ENCODE peak calls at places on chromosomes 6 and 20, in eight cellular contexts. O, D, R, M, V, I, Z and L are unnamed samples.

GRCh38 chr6:16540804-16541752 is 220.2 kb downstream of the ATXN1 start:
- ATAC-seq in D (no peak), M (no peak), I (peak; percentile 48), V (peak; percentile 18), O (no peak), Z (peak; percentile 93), R (peak; percentile 34), L (peak; percentile 61)

GRCh38 chr6:78835817-78836216 is 31.5 kb upstream of the IRAK1BP1 start:
- ATAC-seq in Z (no peak), I (no peak), M (no peak), D (no peak), V (no peak), R (no peak), O (no peak), L (no peak)

GRCh38 chr20:44355503-44356352 is at the start of gene HNF4A:
- ATAC-seq in D (no peak), O (peak; percentile 91), I (no peak), M (no peak), R (no peak), Z (no peak), V (peak; percentile 77), L (no peak)

GRCh38 chr6:162603231-162603630 is 124.3 kb downstream of the PRKN start:
- ATAC-seq in V (no peak), D (no peak), Z (no peak), I (peak; percentile 71), O (no peak), R (no peak), M (no peak), L (no peak)

GRCh38 chr6:104625536-104625935 is 234.2 kb downstream of the HACE1 start:
- ATAC-seq in V (peak; percentile 69), Z (no peak), M (no peak), I (no peak), O (peak; percentile 68), D (peak; percentile 65), R (no peak), L (no peak)

GRCh38 chr6:144248470-144249301 is 36.4 kb upstream of the UTRN start:
- ATAC-seq in M (peak; percentile 78), V (no peak), D (no peak), I (no peak), Z (peak; percentile 76), O (no peak), R (no peak), L (peak; percentile 50)

GRCh38 chr6:47407295-47408281 is 70.0 kb upstream of the CD2AP start:
- ATAC-seq in V (no peak), D (peak; percentile 78), I (no peak), Z (no peak), M (no peak), O (no peak), R (no peak), L (no peak)

GRCh38 chr6:145206247-145206907 is 528.9 kb downstream of the EPM2A start:
- ATAC-seq in V (no peak), D (no peak), O (no peak), M (peak; percentile 74), R (no peak), Z (no peak), I (no peak), L (no peak)

GRCh38 chr6:36642913-36643817 is 35.3 kb upstream of the CDKN1A start:
- ATAC-seq in D (peak; percentile 89), R (no peak), V (peak; percentile 85), I (peak; percentile 42), M (peak; percentile 54), O (peak; percentile 97), Z (no peak), L (peak; percentile 93)

GRCh38 chr6:44409207-44409796 is 21.8 kb downstream of the CDC5L start:
- ATAC-seq in M (no peak), D (no peak), V (no peak), O (no peak), R (no peak), Z (no peak), I (no peak), L (no peak)

GRCh38 chr6:134636221-134636830 is 313.6 kb downstream of the ALDH8A1 start:
- ATAC-seq in R (no peak), Z (peak; percentile 77), O (peak; percentile 30), M (no peak), V (no peak), I (no peak), D (no peak), L (no peak)

GRCh38 chr6:100176321-100176950 is 182.4 kb upstream of the MCHR2 start:
- ATAC-seq in Z (peak; percentile 49), O (peak; percentile 69), M (peak; percentile 57), I (peak; percentile 88), D (peak; percentile 82), R (peak; percentile 93), V (peak; percentile 82), L (no peak)

GRCh38 chr6:144480518-144480917 is 195.4 kb downstream of the UTRN start:
- ATAC-seq in O (no peak), I (no peak), V (no peak), Z (no peak), M (no peak), D (no peak), R (no peak), L (no peak)

GRCh38 chr20:62936996-62937352 is 973 bp upstream of the GID8 start:
- ATAC-seq in D (no peak), O (peak; percentile 40), Z (peak; percentile 4), M (no peak), R (peak; percentile 5), V (no peak), I (no peak), L (no peak)

GRCh38 chr6:39555136-39555535 is 170.1 kb downstream of the KIF6 start:
- ATAC-seq in R (no peak), V (no peak), O (no peak), I (peak; percentile 38), M (no peak), D (no peak), Z (peak; percentile 45), L (no peak)

GRCh38 chr6:168332020-168332419 is 12.4 kb upstream of the DACT2 start:
- ATAC-seq in O (no peak), D (no peak), R (no peak), I (peak; percentile 93), V (no peak), Z (no peak), M (no peak), L (no peak)

GRCh38 chr6:81751388-81752083 is 945 bp downstream of the TENT5A start:
- ATAC-seq in I (peak; percentile 20), R (no peak), Z (no peak), V (peak; percentile 6), O (peak; percentile 38), D (peak; percentile 54), M (peak; percentile 51), L (peak; percentile 1)

GRCh38 chr6:133973109-133973971 is 20.3 kb downstream of the TBPL1 start:
- ATAC-seq in D (peak; percentile 72), R (peak; percentile 81), M (peak; percentile 64), V (peak; percentile 40), I (peak; percentile 41), Z (peak; percentile 75), O (peak; percentile 46), L (no peak)

GRCh38 chr20:36777576-36777975 is 4.0 kb upstream of the DSN1 start:
- ATAC-seq in I (no peak), M (no peak), D (no peak), O (no peak), R (no peak), V (no peak), Z (no peak), L (no peak)

GRCh38 chr6:11277275-11278206 is 45.1 kb upstream of the NEDD9 start:
- ATAC-seq in R (no peak), M (peak; percentile 37), O (peak; percentile 54), V (no peak), I (peak; percentile 93), D (no peak), Z (peak; percentile 78), L (peak; percentile 44)
- TF ChIP-seq POLR2AphosphoS5 in R (no peak), M (no peak), O (no peak), V (no peak), I (no peak), D (no peak), Z (peak; percentile 89), L (no peak)

GRCh38 chr6:53702316-53702715 is 36.8 kb upstream of the KLHL31 start:
- ATAC-seq in I (no peak), M (no peak), D (no peak), Z (no peak), V (no peak), O (peak; percentile 52), R (no peak), L (no peak)

GRCh38 chr6:53703047-53703446 is 37.5 kb upstream of the KLHL31 start:
- ATAC-seq in V (no peak), I (no peak), R (no peak), O (no peak), M (no peak), Z (no peak), D (no peak), L (no peak)

GRCh38 chr6:53706525-53706924 is 41.0 kb upstream of the KLHL31 start:
- ATAC-seq in O (no peak), V (no peak), D (no peak), R (no peak), M (no peak), I (no peak), Z (no peak), L (no peak)

GRCh38 chr6:53707108-53707897 is 41.7 kb upstream of the KLHL31 start:
- ATAC-seq in I (no peak), R (no peak), V (no peak), M (no peak), D (no peak), O (no peak), Z (no peak), L (no peak)

GRCh38 chr6:53704700-53705099 is 39.1 kb upstream of the KLHL31 start:
- ATAC-seq in I (no peak), V (no peak), D (no peak), Z (no peak), O (no peak), M (no peak), R (no peak), L (no peak)
- TF ChIP-seq POLR2AphosphoS5 in I (no peak), V (no peak), D (no peak), Z (no peak), O (no peak), M (no peak), R (no peak), L (no peak)

GRCh38 chr20:49675368-49676151 is 38.1 kb downstream of the B4GALT5 start:
- ATAC-seq in Z (peak; percentile 74), M (no peak), R (peak; percentile 57), D (peak; percentile 14), O (peak; percentile 76), V (peak; percentile 65), I (no peak), L (no peak)
- TF ChIP-seq POLR2AphosphoS5 in Z (peak; percentile 45), M (no peak), R (no peak), D (no peak), O (peak; percentile 32), V (no peak), I (no peak), L (no peak)

GRCh38 chr6:3825851-3826581 is 23.2 kb upstream of the FAM50B start:
- ATAC-seq in I (no peak), R (no peak), Z (no peak), M (peak; percentile 95), V (peak; percentile 90), O (peak; percentile 78), D (peak; percentile 96), L (peak; percentile 96)

GRCh38 chr6:3823671-3824070 is 25.5 kb upstream of the FAM50B start:
- ATAC-seq in O (no peak), V (no peak), M (no peak), I (no peak), R (no peak), Z (no peak), D (no peak), L (no peak)

GRCh38 chr6:3820563-3820962 is 28.6 kb upstream of the FAM50B start:
- ATAC-seq in D (no peak), Z (no peak), I (peak; percentile 26), O (no peak), M (peak; percentile 39), V (no peak), R (no peak), L (peak; percentile 78)

GRCh38 chr6:3825331-3825831 is 23.8 kb upstream of the FAM50B start:
- ATAC-seq in V (peak; percentile 87), I (peak; percentile 96), O (peak; percentile 96), R (peak; percentile 91), Z (no peak), M (peak; percentile 62), D (peak; percentile 90), L (peak; percentile 13)

GRCh38 chr6:3822747-3823445 is 26.3 kb upstream of the FAM50B start:
- ATAC-seq in I (no peak), Z (no peak), O (no peak), M (no peak), V (no peak), R (no peak), D (no peak), L (no peak)
- TF ChIP-seq POLR2AphosphoS5 in I (no peak), Z (no peak), O (no peak), M (no peak), V (no peak), R (no peak), D (no peak), L (no peak)